ENCODE peak calls at places on chromosomes 4 and X, in ten cellular contexts. S is T-helper 1 cell; Y is lower leg skin; T is glutamatergic neuron; M is cerebellum; V is HT1080; D is RPMI8226; A is SW480; O is stimulated activated CD4-positive, alpha-beta T cell treated with anti-CD3 and anti-CD28 coated beads, Interleukin-4, amount 100 ng/mL, for 1 hour; K is ACHN. I is an unnamed sample.

GRCh38 chr4:88533088-88533790 is 9.7 kb upstream of the PYURF start:
- DNase-seq in S (no peak), Y (no peak), T (no peak), M (no peak), V (peak; percentile 81), D (no peak), A (no peak), O (no peak), K (no peak), I (no peak)

GRCh38 chr4:152032722-152033131 is 271.9 kb upstream of the GATB start:
- DNase-seq in S (no peak), Y (no peak), T (no peak), M (no peak), V (peak; percentile 64), D (no peak), A (no peak), O (no peak), K (no peak), I (no peak)

GRCh38 chr4:56908206-56909082 is 744 bp downstream of the REST start:
- DNase-seq in S (peak; percentile 49), Y (peak; percentile 92), T (peak; percentile 49), M (peak; percentile 4), V (peak; percentile 62), D (peak; percentile 53), A (peak; percentile 55), O (peak; percentile 79), K (peak; percentile 61), I (peak; percentile 27)

GRCh38 chrX:95884196-95884595 is 800.4 kb upstream of the DIAPH2 start:
- DNase-seq in S (no peak), Y (no peak), T (no peak), M (no peak), V (no peak), D (no peak), A (no peak), O (no peak), K (no peak), I (no peak)

GRCh38 chr4:38193464-38193863 is 233.3 kb downstream of the PTTG2 start:
- DNase-seq in S (no peak), Y (no peak), T (no peak), M (no peak), V (no peak), D (no peak), A (no peak), O (no peak), K (no peak), I (no peak)

GRCh38 chrX:3295731-3296130 is 50.7 kb downstream of the MXRA5 start:
- DNase-seq in S (no peak), Y (no peak), T (no peak), M (no peak), V (peak; percentile 47), D (no peak), A (no peak), O (no peak), K (peak; percentile 12), I (no peak)

GRCh38 chr4:99868126-99868596 is 26.1 kb downstream of the LAMTOR3 start:
- DNase-seq in S (no peak), Y (no peak), T (no peak), M (no peak), V (peak; percentile 50), D (no peak), A (no peak), O (no peak), K (no peak), I (no peak)

GRCh38 chr4:24564488-24564887 is 19.9 kb downstream of the DHX15 start:
- DNase-seq in S (no peak), Y (no peak), T (no peak), M (no peak), V (no peak), D (no peak), A (no peak), O (no peak), K (no peak), I (no peak)

GRCh38 chr4:116358633-116359222 is 726.6 kb downstream of the TRAM1L1 start:
- DNase-seq in S (no peak), Y (peak; percentile 83), T (peak; percentile 72), M (no peak), V (peak; percentile 86), D (peak; percentile 58), A (peak; percentile 45), O (no peak), K (peak; percentile 45), I (peak; percentile 6)

GRCh38 chr4:89674876-89675459 is 162.0 kb downstream of the SNCA start:
- DNase-seq in S (no peak), Y (no peak), T (no peak), M (no peak), V (no peak), D (no peak), A (peak; percentile 12), O (no peak), K (no peak), I (no peak)

GRCh38 chr4:2417765-2418651 is at the start of gene ZFYVE28:
- DNase-seq in S (no peak), Y (peak; percentile 89), T (peak; percentile 49), M (no peak), V (no peak), D (peak; percentile 7), A (peak; percentile 14), O (peak; percentile 13), K (peak; percentile 16), I (no peak)

GRCh38 chr4:151198748-151199147 is 78.2 kb upstream of the PRSS48 start:
- DNase-seq in S (no peak), Y (no peak), T (no peak), M (no peak), V (no peak), D (no peak), A (no peak), O (no peak), K (no peak), I (no peak)

GRCh38 chr4:88143504-88143903 is 14.9 kb downstream of the ABCG2 start:
- DNase-seq in S (no peak), Y (no peak), T (no peak), M (no peak), V (peak; percentile 88), D (no peak), A (peak; percentile 5), O (no peak), K (peak; percentile 64), I (no peak)

GRCh38 chr4:171170671-171171070 is 642.5 kb upstream of the GALNTL6 start:
- DNase-seq in S (no peak), Y (no peak), T (no peak), M (no peak), V (no peak), D (no peak), A (no peak), O (no peak), K (no peak), I (no peak)

GRCh38 chrX:100710816-100711215 is 21.1 kb downstream of the SYTL4 start:
- DNase-seq in S (no peak), Y (no peak), T (no peak), M (no peak), V (no peak), D (no peak), A (no peak), O (no peak), K (no peak), I (no peak)

GRCh38 chrX:95057341-95057740 is 1383.3 kb downstream of the FAM133A start:
- DNase-seq in S (no peak), Y (no peak), T (no peak), M (no peak), V (no peak), D (no peak), A (no peak), O (no peak), K (no peak), I (no peak)

GRCh38 chr4:38162240-38162784 is 202.1 kb downstream of the PTTG2 start:
- DNase-seq in S (no peak), Y (no peak), T (no peak), M (no peak), V (peak; percentile 75), D (no peak), A (no peak), O (no peak), K (peak; percentile 85), I (peak; percentile 9)

GRCh38 chr4:32161382-32161781 is 1441.2 kb downstream of the PCDH7 start:
- DNase-seq in S (no peak), Y (no peak), T (no peak), M (no peak), V (peak; percentile 62), D (no peak), A (no peak), O (no peak), K (no peak), I (no peak)

GRCh38 chr4:113406723-113407016 is 354.9 kb downstream of the CAMK2D start:
- DNase-seq in S (no peak), Y (no peak), T (no peak), M (peak; percentile 37), V (no peak), D (peak; percentile 7), A (no peak), O (no peak), K (no peak), I (no peak)

I was measured in GOT3.